ENCODE peak calls at places on chromosome 7, in seven cellular contexts. R is aorta; A is CD8-positive, alpha-beta memory T cell; D is lower lobe of right lung; B is CD4-positive, CD25-positive, alpha-beta regulatory T cell; K is neuronal stem cell; H is hepatocyte. W is an unnamed sample. For H3K4me1, the result is how much of the 10 kb centered on the place peaks cover.

GRCh38 chr7:91263359-91264082 is 712 bp upstream of the FZD1 start:
- DNase-seq in R (peak), A (no peak), D (peak), B (no peak), K (no peak), H (peak), W (no peak)

GRCh38 chr7:44259547-44260457 is 59.0 kb downstream of the YKT6 start:
- DNase-seq in R (peak), A (no peak), D (no peak), B (no peak), K (no peak), H (peak), W (no peak)

GRCh38 chr7:29208410-29209250 is 14.1 kb downstream of the CHN2 start:
- DNase-seq in R (no peak), A (no peak), D (no peak), B (no peak), K (no peak), H (peak), W (no peak)

GRCh38 chr7:30559566-30559965 is 35.1 kb upstream of the GARS1 start:
- DNase-seq in R (no peak), A (no peak), D (no peak), B (no peak), K (no peak), H (no peak), W (no peak)

GRCh38 chr7:48300301-48300700 is 129.0 kb downstream of the ABCA13 start:
- DNase-seq in R (no peak), A (no peak), D (no peak), B (no peak), K (no peak), H (no peak), W (no peak)

GRCh38 chr7:85285502-85285901 is 98.6 kb upstream of the SEMA3D start:
- DNase-seq in R (no peak), A (no peak), D (no peak), B (no peak), K (no peak), H (no peak), W (no peak)

GRCh38 chr7:2725178-2726105 is 37.4 kb downstream of the AMZ1 start:
- DNase-seq in R (peak), A (no peak), D (peak), B (no peak), K (no peak), H (no peak), W (no peak)

GRCh38 chr7:38889079-38889478 is 19.9 kb downstream of the VPS41 start:
- DNase-seq in R (no peak), A (no peak), D (no peak), B (no peak), K (no peak), H (no peak), W (no peak)

GRCh38 chr7:102469972-102470825 is 5.4 kb downstream of the LRWD1 start:
- DNase-seq in R (peak), A (peak), D (no peak), B (no peak), K (no peak), H (no peak), W (no peak)

GRCh38 chr7:22219739-22220493 is 137.0 kb downstream of the RAPGEF5 start:
- DNase-seq in R (no peak), A (no peak), D (no peak), B (no peak), K (no peak), H (no peak), W (no peak)

GRCh38 chr7:44461387-44461786 is 29.1 kb downstream of the NUDCD3 start:
- DNase-seq in R (no peak), A (no peak), D (no peak), B (peak), K (no peak), H (no peak), W (peak)

GRCh38 chr7:141649865-141650499 is 52.0 kb downstream of the DENND11 start:
- DNase-seq in R (peak), A (no peak), D (no peak), B (no peak), K (peak), H (peak), W (no peak)

GRCh38 chr7:94423865-94424264 is 29.2 kb downstream of the COL1A2 start:
- DNase-seq in R (no peak), A (no peak), D (no peak), B (no peak), K (no peak), H (no peak), W (no peak)

GRCh38 chr7:81267508-81267907 is 348.7 kb upstream of the SEMA3C start:
- DNase-seq in R (no peak), A (no peak), D (no peak), B (no peak), K (no peak), H (no peak), W (no peak)

GRCh38 chr7:157008206-157009169 is 2.0 kb downstream of the MNX1 start:
- DNase-seq in R (no peak), A (no peak), D (no peak), B (no peak), K (no peak), H (no peak), W (no peak)

GRCh38 chr7:149090397-149091195 is at the start of gene ZNF786:
- DNase-seq in R (peak), A (peak), D (peak), B (peak), K (peak), H (peak), W (peak)

GRCh38 chr7:73560035-73560835 is 2.7 kb upstream of the BCL7B start:
- DNase-seq in R (no peak), A (no peak), D (no peak), B (no peak), K (no peak), H (peak), W (no peak)

GRCh38 chr7:106518986-106519385 is 142.0 kb downstream of the CCDC71L start:
- DNase-seq in R (no peak), A (no peak), D (no peak), B (no peak), K (no peak), H (no peak), W (no peak)

GRCh38 chr7:44637788-44638594 is 31.6 kb downstream of the OGDH start:
- DNase-seq in R (no peak), A (peak), D (no peak), B (peak), K (no peak), H (peak), W (peak)

GRCh38 chr7:81030472-81030871 is 111.6 kb upstream of the SEMA3C start:
- DNase-seq in R (no peak), A (no peak), D (no peak), B (no peak), K (no peak), H (no peak), W (no peak)

GRCh38 chr7:94509879-94510581 is 421 bp downstream of the CASD1 start:
- DNase-seq in R (peak), A (peak), D (peak), B (peak), K (peak), H (peak), W (peak)

GRCh38 chr7:138632384-138632783 is 68.8 kb downstream of the SVOPL start:
- DNase-seq in R (no peak), A (no peak), D (no peak), B (no peak), K (no peak), H (no peak), W (no peak)

GRCh38 chr7:18499407-18500197 is 4.1 kb downstream of the HDAC9 start:
- DNase-seq in R (no peak), A (no peak), D (no peak), B (no peak), K (no peak), H (peak), W (no peak)

GRCh38 chr7:2432910-2433712 is 29.7 kb downstream of the CHST12 start:
- DNase-seq in R (no peak), A (no peak), D (no peak), B (no peak), K (no peak), H (no peak), W (no peak)

GRCh38 chr7:16764942-16765341 is 11.4 kb downstream of the TSPAN13 start:
- DNase-seq in R (no peak), A (no peak), D (no peak), B (no peak), K (no peak), H (no peak), W (no peak)

GRCh38 chr7:123041085-123041484 is 45.6 kb upstream of the TAS2R16 start:
- DNase-seq in R (no peak), A (no peak), D (no peak), B (no peak), K (no peak), H (no peak), W (no peak)

GRCh38 chr7:151252961-151253691 is 4.6 kb upstream of the SMARCD3 start:
- DNase-seq in R (no peak), A (peak), D (no peak), B (no peak), K (peak), H (no peak), W (no peak)

GRCh38 chr7:41612798-41613197 is 90.1 kb downstream of the INHBA start:
- DNase-seq in R (no peak), A (no peak), D (no peak), B (no peak), K (no peak), H (no peak), W (no peak)

GRCh38 chr7:50828801-50829200 is 46.1 kb upstream of the GRB10 start:
- DNase-seq in R (no peak), A (no peak), D (no peak), B (no peak), K (no peak), H (no peak), W (no peak)

GRCh38 chr7:75687246-75688088 is 51.3 kb downstream of the HIP1 start:
- DNase-seq in R (no peak), A (no peak), D (no peak), B (no peak), K (no peak), H (no peak), W (no peak)

GRCh38 chr7:40784176-40784575 is 649.4 kb downstream of the SUGCT start:
- DNase-seq in R (no peak), A (no peak), D (no peak), B (no peak), K (no peak), H (no peak), W (no peak)

GRCh38 chr7:4934419-4935025 is 24.5 kb downstream of the MMD2 start:
- DNase-seq in R (no peak), A (no peak), D (no peak), B (no peak), K (no peak), H (no peak), W (no peak)

GRCh38 chr7:36036590-36036989 is 116.5 kb upstream of the EEPD1 start:
- DNase-seq in R (no peak), A (no peak), D (no peak), B (no peak), K (no peak), H (no peak), W (no peak)

GRCh38 chr7:80678703-80679102 is 40.3 kb downstream of the CD36 start:
- DNase-seq in R (no peak), A (no peak), D (no peak), B (no peak), K (no peak), H (peak), W (no peak)

GRCh38 chr7:134327896-134328295 is 11.2 kb upstream of the SLC35B4 start:
- DNase-seq in R (no peak), A (peak), D (no peak), B (peak), K (peak), H (peak), W (peak)

GRCh38 chr7:129843365-129843898 is 109.3 kb downstream of the UBE2H start:
- DNase-seq in R (no peak), A (no peak), D (no peak), B (no peak), K (no peak), H (no peak), W (no peak)

GRCh38 chr7:138289864-138290263 is 170.2 kb upstream of the TRIM24 start:
- DNase-seq in R (no peak), A (no peak), D (no peak), B (no peak), K (no peak), H (no peak), W (no peak)

GRCh38 chr7:99975782-99976521 is at the start of gene AZGP1:
- DNase-seq in R (no peak), A (no peak), D (no peak), B (no peak), K (no peak), H (peak), W (no peak)

GRCh38 chr7:130875901-130876300 is 141.9 kb upstream of the KLF14 start:
- DNase-seq in R (no peak), A (no peak), D (no peak), B (no peak), K (no peak), H (no peak), W (no peak)
- H3K4me1 ChIP-seq in R (under half), A (under half), D (under half), B (under half), K (under half), H (under half), W (under half)

DNA sequence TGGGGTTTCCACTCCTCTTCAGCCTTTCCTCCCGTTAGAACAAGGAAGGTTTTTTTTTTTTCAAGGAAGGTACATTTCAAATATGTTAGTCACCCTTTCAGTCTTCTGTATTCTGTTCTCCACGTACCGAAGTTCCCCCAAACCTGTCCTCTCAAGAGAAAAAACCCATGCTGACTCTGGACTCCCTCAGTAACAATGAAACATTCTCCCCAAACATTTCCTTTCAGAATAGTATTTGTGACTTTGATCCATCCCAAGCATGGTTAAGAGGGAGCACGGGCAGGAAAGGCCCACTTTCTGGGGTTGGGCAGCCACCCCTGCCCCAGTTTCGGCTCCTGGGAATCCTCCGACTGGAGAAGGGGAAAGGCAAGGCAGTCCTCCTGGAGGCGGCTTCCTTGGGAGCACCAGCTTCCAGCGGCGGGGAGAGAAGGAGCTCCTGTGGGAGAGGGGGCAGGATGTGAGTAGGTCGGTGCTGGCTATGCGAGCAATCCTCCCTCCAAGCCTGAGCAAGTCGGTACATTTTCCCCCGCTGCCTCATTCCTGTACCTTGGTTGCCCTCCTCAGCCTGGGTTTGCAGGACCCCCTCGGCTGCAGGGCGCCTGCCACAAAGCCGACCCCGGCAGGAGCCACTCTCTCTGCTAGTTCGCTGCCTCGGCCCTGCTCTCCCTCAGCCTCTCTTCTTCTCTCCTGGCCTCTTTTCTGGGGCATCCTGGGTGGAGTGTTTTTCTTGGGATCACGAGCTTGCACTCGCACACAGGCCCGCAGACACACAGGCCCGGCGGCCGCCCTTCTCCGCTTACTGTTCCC is 2.1 kb upstream of the HOXA1 start:
- DNase-seq in R (no peak), A (no peak), D (no peak), B (no peak), K (peak), H (no peak), W (no peak)
- H3K4me3 ChIP-seq in R (peak), A (no peak), D (peak), B (peak), K (no peak), H (no peak), W (no peak)

GRCh38 chr7:159017210-159017609 is 127.5 kb downstream of the VIPR2 start:
- DNase-seq in R (no peak), A (no peak), D (no peak), B (no peak), K (no peak), H (no peak), W (no peak)
- H3K27ac ChIP-seq in R (no peak), A (no peak), D (no peak), B (no peak), K (no peak), H (no peak), W (no peak)

GRCh38 chr7:98130959-98131358 is 24.3 kb downstream of the LMTK2 start:
- DNase-seq in R (no peak), A (no peak), D (no peak), B (no peak), K (no peak), H (no peak), W (no peak)

GRCh38 chr7:98134420-98134819 is 27.8 kb downstream of the LMTK2 start:
- DNase-seq in R (no peak), A (no peak), D (no peak), B (no peak), K (no peak), H (no peak), W (no peak)

GRCh38 chr7:98135984-98136383 is 29.3 kb downstream of the LMTK2 start:
- DNase-seq in R (no peak), A (no peak), D (no peak), B (no peak), K (no peak), H (no peak), W (no peak)

GRCh38 chr7:98133621-98134266 is 27.1 kb downstream of the LMTK2 start:
- DNase-seq in R (no peak), A (no peak), D (no peak), B (peak), K (no peak), H (no peak), W (no peak)

DNA sequence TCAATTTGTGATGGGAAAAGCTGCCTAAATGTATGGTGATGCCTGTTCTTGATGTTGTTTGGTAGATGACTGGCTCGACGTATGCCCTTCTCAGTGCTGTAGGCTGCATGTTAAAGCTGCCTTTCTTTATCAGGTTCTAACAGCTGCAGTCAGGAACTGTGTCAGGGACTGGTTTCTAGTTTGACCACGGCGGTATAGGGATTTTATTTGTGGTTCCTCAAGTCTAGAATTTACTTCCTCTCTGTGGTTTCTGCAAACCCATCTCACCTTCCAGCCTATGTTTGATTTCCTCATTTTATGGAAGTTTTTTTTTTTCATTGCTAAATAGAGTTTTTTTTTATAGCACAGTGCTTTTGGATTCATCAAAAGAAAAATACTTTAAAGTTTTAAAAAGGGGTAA is 26.5 kb downstream of the LMTK2 start:
- DNase-seq in R (no peak), A (no peak), D (no peak), B (no peak), K (no peak), H (no peak), W (peak)
- H3K4me1 ChIP-seq in R (under half), A (under half), D (half or more), B (under half), K (under half), H (under half), W (under half)

GRCh38 chr7:923108-924041 is 31.1 kb downstream of the ADAP1 start:
- DNase-seq in R (peak), A (peak), D (peak), B (peak), K (no peak), H (peak), W (peak)

GRCh38 chr7:921071-921461 is 33.4 kb downstream of the ADAP1 start:
- DNase-seq in R (peak), A (peak), D (peak), B (no peak), K (no peak), H (no peak), W (no peak)

GRCh38 chr7:920351-921070 is 34.0 kb downstream of the ADAP1 start:
- DNase-seq in R (peak), A (peak), D (peak), B (no peak), K (no peak), H (no peak), W (no peak)

GRCh38 chr7:922334-923107 is 32.0 kb downstream of the ADAP1 start:
- DNase-seq in R (peak), A (peak), D (peak), B (no peak), K (no peak), H (no peak), W (no peak)

GRCh38 chr7:921581-922333 is 32.7 kb downstream of the ADAP1 start:
- DNase-seq in R (peak), A (peak), D (peak), B (no peak), K (no peak), H (no peak), W (no peak)
- H3K4me3 ChIP-seq in R (no peak), A (peak), D (peak), B (peak), K (no peak), H (no peak), W (peak)

GRCh38 chr7:25180946-25181345 is 47.3 kb downstream of the NPVF start:
- DNase-seq in R (no peak), A (no peak), D (no peak), B (no peak), K (no peak), H (no peak), W (no peak)

GRCh38 chr7:25179771-25180591 is 48.3 kb downstream of the NPVF start:
- DNase-seq in R (peak), A (peak), D (peak), B (peak), K (peak), H (peak), W (peak)

GRCh38 chr7:25179325-25179724 is 49.0 kb downstream of the NPVF start:
- DNase-seq in R (no peak), A (no peak), D (no peak), B (peak), K (no peak), H (no peak), W (peak)

GRCh38 chr7:25181537-25181936 is 46.7 kb downstream of the NPVF start:
- DNase-seq in R (no peak), A (no peak), D (no peak), B (no peak), K (no peak), H (no peak), W (no peak)

DNA sequence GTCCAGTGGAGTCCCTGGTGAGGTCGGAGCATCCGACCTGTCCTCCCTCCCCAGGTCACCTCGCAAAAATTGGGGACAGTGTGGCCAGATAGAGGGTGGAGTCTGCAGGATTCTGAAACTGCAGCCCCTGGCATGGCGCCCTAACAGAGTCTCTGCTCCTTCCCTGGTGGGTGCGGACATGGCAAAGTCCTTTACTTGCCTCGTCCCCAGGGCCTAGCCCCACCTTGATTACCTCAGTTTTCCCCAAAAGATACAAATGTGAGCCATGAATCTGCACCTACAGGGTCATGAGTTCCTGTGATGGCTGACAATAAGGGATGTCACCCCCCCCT is 47.7 kb downstream of the NPVF start:
- DNase-seq in R (no peak), A (no peak), D (no peak), B (no peak), K (no peak), H (no peak), W (no peak)
- H3K27ac ChIP-seq in R (no peak), A (peak), D (peak), B (peak), K (no peak), H (no peak), W (peak)

GRCh38 chr7:128835231-128835751 is 5.1 kb downstream of the FLNC start:
- DNase-seq in R (no peak), A (no peak), D (no peak), B (no peak), K (no peak), H (no peak), W (no peak)
- H3K4me1 ChIP-seq in R (under half), A (under half), D (under half), B (under half), K (under half), H (under half), W (under half)

GRCh38 chr7:53237344-53237913 is 202.0 kb downstream of the POM121L12 start:
- DNase-seq in R (no peak), A (no peak), D (no peak), B (no peak), K (no peak), H (peak), W (no peak)
- H3K4me3 ChIP-seq in R (no peak), A (no peak), D (no peak), B (no peak), K (no peak), H (no peak), W (no peak)

W was measured in CD4-positive, alpha-beta memory T cell.